ENCODE peak calls at places on chromosomes 6 and 20, in seven cellular contexts. O is A549, V is ovary, N is K562, C is stomach, W is upper lobe of left lung, U is sigmoid colon. X is an unnamed sample.

GRCh38 chr20:6579417-6579816 is 188.1 kb upstream of the BMP2 start:
- DNase-seq in V (no peak), O (no peak), U (no peak), N (no peak), C (no peak), W (no peak), X (no peak)

GRCh38 chr20:43842126-43843020 is 72.3 kb upstream of the TOX2 start:
- DNase-seq in O (no peak), N (no peak), U (peak; percentile 48), V (no peak), W (peak; percentile 12), C (no peak), X (no peak)

GRCh38 chr6:43842231-43842794 is 72.3 kb downstream of the VEGFA start:
- DNase-seq in U (no peak), O (no peak), C (no peak), W (no peak), N (no peak), V (no peak), X (no peak)

GRCh38 chr6:90892271-90892670 is 305.4 kb upstream of the MAP3K7 start:
- DNase-seq in U (no peak), V (no peak), W (no peak), C (no peak), N (no peak), O (no peak), X (no peak)

GRCh38 chr6:147510949-147511590 is 2.6 kb downstream of the SAMD5 start:
- DNase-seq in U (no peak), C (no peak), O (peak; percentile 6), W (peak; percentile 23), V (no peak), N (no peak), X (no peak)

GRCh38 chr6:73309534-73309783 is 44.6 kb downstream of the DPPA5 start:
- DNase-seq in U (no peak), V (no peak), W (no peak), N (no peak), O (no peak), C (no peak), X (no peak)

GRCh38 chr20:24782801-24783630 is 166.1 kb upstream of the CST7 start:
- DNase-seq in V (no peak), O (no peak), N (no peak), U (peak; percentile 45), W (no peak), C (no peak), X (peak; percentile 52)

GRCh38 chr20:48751871-48752270 is 75.9 kb downstream of the PREX1 start:
- DNase-seq in O (no peak), N (no peak), U (no peak), V (no peak), C (no peak), W (no peak), X (no peak)

GRCh38 chr6:159727717-159728440 is 573 bp downstream of the WTAP start:
- DNase-seq in V (no peak), U (no peak), W (no peak), O (no peak), C (no peak), N (peak; percentile 78), X (no peak)

GRCh38 chr6:104639671-104640070 is 220.0 kb downstream of the HACE1 start:
- DNase-seq in N (no peak), U (no peak), V (no peak), O (no peak), W (no peak), C (no peak), X (no peak)

GRCh38 chr6:82568290-82568993 is 204.8 kb downstream of the TPBG start:
- DNase-seq in O (no peak), N (no peak), C (no peak), V (no peak), U (no peak), W (no peak), X (peak; percentile 67)

GRCh38 chr6:106098383-106099234 is 12.5 kb downstream of the PRDM1 start:
- DNase-seq in N (peak; percentile 28), U (no peak), W (peak; percentile 69), C (peak; percentile 73), O (peak; percentile 61), V (no peak), X (no peak)

GRCh38 chr6:1851681-1852456 is 242.2 kb downstream of the FOXC1 start:
- DNase-seq in W (no peak), N (no peak), C (no peak), O (no peak), V (no peak), U (no peak), X (no peak)

GRCh38 chr6:14305131-14305530 is 187.6 kb downstream of the CD83 start:
- DNase-seq in W (no peak), C (no peak), V (no peak), N (no peak), U (no peak), O (no peak), X (no peak)

GRCh38 chr6:107600936-107601335 is 111.0 kb downstream of the SOBP start:
- DNase-seq in W (peak; percentile 54), C (peak; percentile 52), U (no peak), N (no peak), O (peak; percentile 51), V (peak; percentile 52), X (no peak)

GRCh38 chr20:38129893-38130609 is 35.0 kb downstream of the TGM2 start:
- DNase-seq in W (no peak), V (peak; percentile 36), U (peak; percentile 62), O (no peak), N (no peak), C (no peak), X (no peak)

GRCh38 chr6:45967363-45967762 is 48.3 kb downstream of the CLIC5 start:
- DNase-seq in U (no peak), W (peak; percentile 31), N (no peak), O (no peak), V (no peak), C (no peak), X (no peak)

GRCh38 chr6:3119040-3119723 is 671 bp downstream of the BPHL start:
- DNase-seq in O (peak; percentile 16), U (no peak), C (no peak), W (no peak), N (no peak), V (no peak), X (no peak)

DNA sequence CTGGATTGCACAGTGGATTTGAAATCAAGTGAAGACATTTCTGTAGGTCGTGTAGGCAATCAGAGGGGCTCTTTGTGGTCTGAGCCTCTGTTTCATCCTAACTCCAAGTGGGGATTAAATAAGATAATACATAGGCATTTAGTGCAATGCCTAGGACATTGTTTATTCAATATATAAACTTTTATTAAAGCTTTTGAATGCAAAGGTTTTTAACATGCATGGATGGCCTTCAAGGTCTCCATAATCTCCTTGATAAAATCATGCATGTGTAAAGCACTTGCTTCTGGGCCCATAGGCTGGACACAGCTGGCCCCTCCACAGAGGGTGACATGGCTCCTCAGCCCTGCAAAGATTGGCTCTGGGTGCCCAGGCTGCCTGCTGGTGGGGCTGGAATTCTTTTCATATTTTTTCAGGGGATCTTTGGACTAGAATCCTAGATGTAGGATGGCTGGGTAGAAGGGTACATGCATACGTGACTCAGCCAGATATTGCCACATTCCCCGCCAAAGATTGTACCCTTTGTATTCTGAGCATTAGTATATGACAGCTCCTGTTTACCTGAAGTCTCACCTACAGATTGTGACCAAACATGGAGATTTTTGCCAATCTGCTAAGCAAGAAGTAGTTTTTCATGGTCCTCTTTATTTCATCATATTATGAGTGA is 19.0 kb upstream of the AVP start:
- DNase-seq in U (no peak), W (no peak), C (no peak), O (no peak), V (no peak), N (no peak), X (no peak)
- TF ChIP-seq EP300 in U (no peak), W (no peak), C (no peak), O (no peak), V (no peak), N (no peak), X (no peak)

DNA sequence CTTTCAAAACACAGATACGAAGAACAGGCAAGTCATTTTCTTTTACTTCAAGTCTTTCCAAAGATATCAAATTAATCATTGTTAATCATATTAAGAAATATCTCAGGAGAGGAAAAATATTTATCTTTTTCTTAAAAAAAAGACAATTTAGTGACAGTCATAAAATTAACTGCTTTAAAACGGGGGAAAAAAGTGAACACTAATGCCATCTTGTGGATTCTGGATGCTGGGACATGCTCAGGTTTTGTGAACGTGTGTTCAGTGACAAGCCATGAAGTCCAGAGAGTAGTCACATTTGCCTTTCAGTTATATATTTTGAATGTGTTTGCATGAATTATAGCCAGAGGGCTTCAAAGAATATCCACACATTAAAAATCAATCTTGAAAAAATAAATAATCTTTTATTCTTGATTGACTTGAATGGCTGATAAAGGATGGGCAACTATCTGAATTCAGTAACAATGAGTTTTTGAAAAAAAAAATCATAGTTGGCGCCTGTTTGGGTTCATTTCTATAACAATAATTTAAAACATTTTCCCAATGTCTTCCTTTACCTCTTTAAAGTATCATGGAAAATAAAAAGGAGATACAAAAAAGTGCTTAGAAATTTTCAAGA is 74.7 kb upstream of the NOX3 start:
- DNase-seq in O (peak; percentile 41), V (no peak), W (no peak), U (no peak), C (no peak), N (no peak), X (no peak)
- H3K27ac ChIP-seq in O (peak overlapping the region; percentile 71), V (no peak overlapping the region), W (no peak overlapping the region), U (no peak overlapping the region), C (no peak overlapping the region), N (no peak overlapping the region), X (no peak overlapping the region)

GRCh38 chr6:16712931-16713484 is 48.3 kb downstream of the ATXN1 start:
- DNase-seq in C (no peak), U (peak; percentile 70), V (no peak), N (peak; percentile 17), W (no peak), O (peak; percentile 74), X (peak; percentile 78)
- TF ChIP-seq CTCF in C (no peak), U (peak; percentile 12), V (no peak), N (peak; percentile 30), W (no peak), O (peak; percentile 39), X (no peak)

GRCh38 chr6:36985963-36986703 is at the start of gene MTCH1:
- DNase-seq in N (peak; percentile 98), W (peak; percentile 90), V (peak; percentile 93), O (peak; percentile 81), C (peak; percentile 92), U (peak; percentile 97), X (peak; percentile 94)
- TF ChIP-seq EP300 in N (peak; percentile 24), W (no peak), V (no peak), O (no peak), C (no peak), U (no peak), X (no peak)

GRCh38 chr6:42225043-42225368 is 7.3 kb upstream of the MRPS10 start:
- DNase-seq in O (no peak), N (no peak), W (no peak), V (no peak), U (no peak), C (no peak), X (no peak)
- H3K27ac ChIP-seq in O (peak overlapping the region; percentile 85), N (no peak overlapping the region), W (no peak overlapping the region), V (no peak overlapping the region), U (no peak overlapping the region), C (no peak overlapping the region), X (no peak overlapping the region)

DNA sequence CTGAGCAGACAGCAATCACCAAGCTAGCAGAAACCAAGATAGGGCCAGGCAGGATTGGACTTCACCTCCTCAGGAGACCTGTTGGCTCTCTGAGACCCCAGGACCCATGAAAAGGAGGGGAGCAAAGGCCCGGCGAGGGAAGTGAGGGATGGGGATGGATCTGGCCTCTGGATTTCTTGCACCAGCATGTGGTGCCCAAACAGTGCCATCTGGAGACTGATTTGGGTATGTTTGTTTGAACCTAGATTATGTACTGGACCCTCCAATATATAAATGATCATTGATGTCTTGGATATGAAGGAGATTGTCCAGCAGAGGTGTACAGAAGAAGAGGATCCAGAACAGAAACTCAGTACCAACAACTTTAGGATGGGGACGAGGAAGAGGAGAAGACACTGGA is 83.4 kb upstream of the LY86 start:
- DNase-seq in U (no peak), C (no peak), O (no peak), V (no peak), N (no peak), W (no peak), X (no peak)
- TF ChIP-seq CTCF in U (no peak), C (no peak), O (no peak), V (no peak), N (no peak), W (no peak), X (no peak)